ENCODE peak calls at places on chromosome 15, in five cellular contexts. Y is sigmoid colon; O is left colon; Z is HCEC 1CT; L is naive thymus-derived CD4-positive, alpha-beta T cell. N is an unnamed sample.

GRCh38 chr15:69992326-69992725 is 105.4 kb downstream of the TLE3 start:
- DNase-seq in Y (no peak), O (no peak), Z (no peak), L (no peak), N (no peak)

GRCh38 chr15:70226337-70226980 is 128.7 kb upstream of the TLE3 start:
- DNase-seq in Y (no peak), O (no peak), Z (no peak), L (no peak), N (no peak)

GRCh38 chr15:78000089-78000926 is 77.2 kb downstream of the TBC1D2B start:
- DNase-seq in Y (peak), O (peak), Z (no peak), L (peak), N (peak)

GRCh38 chr15:79724312-79724711 is 172.5 kb downstream of the MTHFS start:
- DNase-seq in Y (no peak), O (no peak), Z (peak), L (no peak), N (no peak)

GRCh38 chr15:43794269-43795037 is 2.3 kb downstream of the SERF2 start:
- DNase-seq in Y (no peak), O (no peak), Z (no peak), L (no peak), N (no peak)

GRCh38 chr15:89106200-89106599 is 17.9 kb downstream of the ABHD2 start:
- DNase-seq in Y (peak), O (no peak), Z (no peak), L (no peak), N (no peak)

GRCh38 chr15:54619180-54619579 is 577.6 kb downstream of the RSL24D1 start:
- DNase-seq in Y (no peak), O (no peak), Z (no peak), L (no peak), N (no peak)

GRCh38 chr15:62362608-62363007 is 197.5 kb upstream of the C2CD4B start:
- DNase-seq in Y (no peak), O (no peak), Z (peak), L (no peak), N (no peak)

GRCh38 chr15:62928242-62928995 is 114.1 kb upstream of the TPM1 start:
- DNase-seq in Y (no peak), O (no peak), Z (peak), L (no peak), N (no peak)

GRCh38 chr15:91291673-91292072 is 191.6 kb downstream of the SV2B start:
- DNase-seq in Y (no peak), O (no peak), Z (peak), L (no peak), N (no peak)

GRCh38 chr15:66085128-66085527 is 168.4 kb downstream of the MEGF11 start:
- DNase-seq in Y (peak), O (no peak), Z (no peak), L (no peak), N (no peak)

GRCh38 chr15:81184188-81184587 is 12.5 kb upstream of the IL16 start:
- DNase-seq in Y (peak), O (no peak), Z (no peak), L (no peak), N (no peak)

GRCh38 chr15:26260517-26261133 is 397.5 kb upstream of the ATP10A start:
- DNase-seq in Y (no peak), O (no peak), Z (no peak), L (peak), N (peak)

GRCh38 chr15:93235321-93235720 is 146.3 kb upstream of the RGMA start:
- DNase-seq in Y (no peak), O (no peak), Z (no peak), L (no peak), N (no peak)

GRCh38 chr15:101525087-101525669 is 35.7 kb upstream of the PCSK6 start:
- DNase-seq in Y (no peak), O (no peak), Z (no peak), L (no peak), N (no peak)

GRCh38 chr15:93146196-93146595 is 57.2 kb upstream of the RGMA start:
- DNase-seq in Y (no peak), O (no peak), Z (no peak), L (no peak), N (no peak)

GRCh38 chr15:42403389-42403788 is 44.1 kb downstream of the CAPN3 start:
- DNase-seq in Y (no peak), O (no peak), Z (no peak), L (no peak), N (no peak)

GRCh38 chr15:76161153-76162049 is 101.6 kb downstream of the TMEM266 start:
- DNase-seq in Y (no peak), O (no peak), Z (no peak), L (no peak), N (no peak)

N was measured in activated CD4-positive, CD25-positive, alpha-beta regulatory T cell treated with anti-CD3 and anti-CD28 coated beads, Interleukin-2, amount 50 U/mL, for 72 hours.